ENCODE peak calls at places on chromosomes 5 and 9, in eight cellular contexts. O is GM13977, D is transverse colon, S is body of pancreas, B is right atrium auricular region, M is cardiac muscle cell, C is stomach, A is A549. N is an unnamed sample.

GRCh38 chr9:35829084-35829763 is at the start of gene TMEM8B:
- DNase-seq in O (peak), D (peak), S (peak), B (peak), M (peak), C (peak), A (peak), N (peak)

GRCh38 chr5:135566422-135567416 is 12.1 kb downstream of the CXCL14 start:
- DNase-seq in O (no peak), D (no peak), S (no peak), B (no peak), M (no peak), C (no peak), A (no peak), N (no peak)

GRCh38 chr9:129497064-129497836 is 123.7 kb downstream of the C9orf50 start:
- DNase-seq in O (no peak), D (no peak), S (peak), B (no peak), M (no peak), C (no peak), A (no peak), N (no peak)

GRCh38 chr5:108726446-108727091 is 21.1 kb upstream of the FER start:
- DNase-seq in O (no peak), D (no peak), S (no peak), B (no peak), M (no peak), C (no peak), A (no peak), N (no peak)

GRCh38 chr5:88724201-88724600 is 158.8 kb downstream of the MEF2C start:
- DNase-seq in O (no peak), D (no peak), S (no peak), B (no peak), M (no peak), C (no peak), A (peak), N (no peak)

GRCh38 chr5:3943803-3944202 is 348.2 kb downstream of the IRX1 start:
- DNase-seq in O (no peak), D (no peak), S (no peak), B (no peak), M (no peak), C (no peak), A (no peak), N (no peak)

GRCh38 chr9:98178874-98179850 is 13.3 kb downstream of the CORO2A start:
- DNase-seq in O (no peak), D (no peak), S (no peak), B (no peak), M (no peak), C (no peak), A (no peak), N (no peak)

GRCh38 chr5:134504629-134505300 is 20.7 kb upstream of the JADE2 start:
- DNase-seq in O (no peak), D (peak), S (no peak), B (no peak), M (no peak), C (peak), A (no peak), N (no peak)

GRCh38 chr5:32390819-32391591 is 53.5 kb downstream of the ZFR start:
- DNase-seq in O (no peak), D (no peak), S (no peak), B (no peak), M (no peak), C (no peak), A (peak), N (no peak)

GRCh38 chr5:165630211-165630866 is 2124.9 kb downstream of the MAT2B start:
- DNase-seq in O (peak), D (peak), S (peak), B (peak), M (peak), C (peak), A (peak), N (no peak)

GRCh38 chr5:167895899-167896659 is 395.4 kb upstream of the WWC1 start:
- DNase-seq in O (no peak), D (no peak), S (no peak), B (no peak), M (no peak), C (no peak), A (no peak), N (peak)

GRCh38 chr9:21585756-21586752 is 103.9 kb upstream of the IFNE start:
- DNase-seq in O (no peak), D (no peak), S (no peak), B (no peak), M (no peak), C (no peak), A (peak), N (no peak)

GRCh38 chr9:6049798-6050197 is 34.4 kb upstream of the RANBP6 start:
- DNase-seq in O (peak), D (peak), S (peak), B (no peak), M (no peak), C (no peak), A (peak), N (no peak)

GRCh38 chr9:111833941-111834340 is 39.2 kb upstream of the SHOC1 start:
- DNase-seq in O (no peak), D (no peak), S (no peak), B (no peak), M (no peak), C (no peak), A (no peak), N (no peak)

GRCh38 chr5:164027738-164028137 is 522.3 kb downstream of the MAT2B start:
- DNase-seq in O (no peak), D (no peak), S (no peak), B (no peak), M (no peak), C (no peak), A (no peak), N (no peak)

GRCh38 chr5:124111886-124112285 is 599.9 kb downstream of the CSNK1G3 start:
- DNase-seq in O (no peak), D (no peak), S (no peak), B (no peak), M (no peak), C (no peak), A (no peak), N (no peak)

GRCh38 chr9:21684831-21685362 is 117.5 kb upstream of the MTAP start:
- DNase-seq in O (no peak), D (no peak), S (no peak), B (no peak), M (no peak), C (peak), A (peak), N (no peak)

GRCh38 chr5:158802941-158803341 is 296.8 kb downstream of the EBF1 start:
- DNase-seq in O (no peak), D (no peak), S (no peak), B (no peak), M (no peak), C (no peak), A (no peak), N (no peak)

GRCh38 chr5:93072831-93073459 is 508.1 kb downstream of the NR2F1-AS1 start:
- DNase-seq in O (no peak), D (no peak), S (no peak), B (no peak), M (no peak), C (no peak), A (no peak), N (no peak)

GRCh38 chr5:107331882-107332281 is 338.9 kb downstream of the EFNA5 start:
- DNase-seq in O (no peak), D (no peak), S (no peak), B (no peak), M (no peak), C (no peak), A (no peak), N (no peak)

GRCh38 chr5:132224721-132225120 is 2.9 kb downstream of the P4HA2 start:
- DNase-seq in O (no peak), D (peak), S (peak), B (no peak), M (no peak), C (no peak), A (no peak), N (no peak)

GRCh38 chr5:157273131-157273556 is 7.2 kb downstream of the CYFIP2 start:
- DNase-seq in O (no peak), D (no peak), S (no peak), B (no peak), M (no peak), C (no peak), A (no peak), N (no peak)

GRCh38 chr9:78070530-78070929 is 38.9 kb upstream of the GNAQ start:
- DNase-seq in O (no peak), D (no peak), S (no peak), B (no peak), M (no peak), C (no peak), A (no peak), N (no peak)

GRCh38 chr9:126151671-126152050 is 175.0 kb upstream of the MVB12B start:
- DNase-seq in O (no peak), D (peak), S (no peak), B (peak), M (no peak), C (peak), A (no peak), N (peak)

GRCh38 chr5:10317825-10318682 is 10.4 kb upstream of the CMBL start:
- DNase-seq in O (no peak), D (no peak), S (no peak), B (no peak), M (no peak), C (no peak), A (no peak), N (no peak)

GRCh38 chr5:174247239-174247638 is 201.7 kb downstream of the NSG2 start:
- DNase-seq in O (no peak), D (no peak), S (no peak), B (no peak), M (no peak), C (no peak), A (no peak), N (no peak)

GRCh38 chr5:157471709-157472108 is 11.7 kb downstream of the NIPAL4 start:
- DNase-seq in O (peak), D (no peak), S (no peak), B (no peak), M (peak), C (no peak), A (peak), N (no peak)

GRCh38 chr5:113062869-113063508 is 86.4 kb downstream of the DCP2 start:
- DNase-seq in O (no peak), D (no peak), S (no peak), B (no peak), M (no peak), C (no peak), A (no peak), N (no peak)

GRCh38 chr9:86434039-86434726 is 80.0 kb upstream of the TUT7 start:
- DNase-seq in O (peak), D (no peak), S (no peak), B (peak), M (peak), C (no peak), A (peak), N (no peak)

GRCh38 chr5:112710896-112711295 is 26.8 kb upstream of the APC start:
- DNase-seq in O (no peak), D (no peak), S (no peak), B (no peak), M (no peak), C (no peak), A (no peak), N (no peak)

GRCh38 chr5:132486318-132487094 is 4.1 kb downstream of the IRF1 start:
- DNase-seq in O (no peak), D (peak), S (peak), B (peak), M (no peak), C (peak), A (no peak), N (no peak)

GRCh38 chr5:168438349-168438748 is 47.9 kb upstream of the RARS1 start:
- DNase-seq in O (no peak), D (no peak), S (no peak), B (no peak), M (no peak), C (no peak), A (no peak), N (no peak)

GRCh38 chr9:135035781-135036760 is 51.4 kb upstream of the OLFM1 start:
- DNase-seq in O (no peak), D (no peak), S (no peak), B (no peak), M (no peak), C (peak), A (no peak), N (peak)

GRCh38 chr5:142334548-142334947 is 9.7 kb upstream of the SPRY4 start:
- DNase-seq in O (no peak), D (no peak), S (no peak), B (no peak), M (no peak), C (no peak), A (no peak), N (no peak)

GRCh38 chr5:75623846-75624245 is 12.6 kb downstream of the ANKDD1B start:
- DNase-seq in O (no peak), D (no peak), S (no peak), B (no peak), M (peak), C (no peak), A (peak), N (no peak)

GRCh38 chr5:1208743-1209551 is 7.6 kb downstream of the SLC6A19 start:
- DNase-seq in O (peak), D (peak), S (no peak), B (no peak), M (peak), C (peak), A (peak), N (no peak)
- TF ChIP-seq CTCF in O (peak), D (no peak), S (no peak), B (peak), M (peak), C (peak), A (peak), N (peak)

GRCh38 chr9:131738838-131739191 is 1.1 kb downstream of the RAPGEF1 start:
- DNase-seq in O (peak), D (peak), S (peak), B (no peak), M (no peak), C (peak), A (no peak), N (no peak)

GRCh38 chr9:131739988-131740648 is at the start of gene RAPGEF1:
- DNase-seq in O (peak), D (peak), S (peak), B (no peak), M (peak), C (peak), A (peak), N (peak)

GRCh38 chr9:131737426-131737825 is 2.5 kb downstream of the RAPGEF1 start:
- DNase-seq in O (no peak), D (no peak), S (no peak), B (no peak), M (no peak), C (no peak), A (no peak), N (no peak)

GRCh38 chr9:131739192-131739961 is 499 bp downstream of the RAPGEF1 start:
- DNase-seq in O (peak), D (peak), S (peak), B (no peak), M (peak), C (peak), A (no peak), N (no peak)

GRCh38 chr9:131738293-131738692 is 1.6 kb downstream of the RAPGEF1 start:
- DNase-seq in O (peak), D (no peak), S (no peak), B (no peak), M (no peak), C (no peak), A (no peak), N (no peak)
- TF ChIP-seq CTCF in O (no peak), D (no peak), S (no peak), B (no peak), M (no peak), C (no peak), A (no peak), N (no peak)

DNA sequence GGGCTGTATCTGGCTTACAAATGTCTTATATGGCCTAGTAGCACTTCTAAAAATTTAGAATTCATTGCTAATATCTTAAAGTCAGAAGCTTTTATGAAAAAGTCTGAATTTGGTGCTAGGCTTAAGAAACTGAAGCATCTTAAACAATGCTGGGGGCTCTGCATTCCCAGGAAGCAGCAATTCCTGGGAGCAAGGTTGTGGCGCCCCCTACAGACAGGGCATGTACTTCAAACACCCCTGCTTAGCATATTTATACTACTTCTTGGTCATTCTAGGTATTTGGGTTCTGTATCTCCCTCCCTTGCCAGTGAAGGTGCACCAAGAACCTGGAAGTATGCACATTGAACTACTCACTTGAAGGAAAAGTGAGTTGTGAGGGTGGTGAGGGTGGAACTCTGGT is 64.6 kb upstream of the GRIA1 start:
- DNase-seq in O (no peak), D (no peak), S (no peak), B (no peak), M (peak), C (no peak), A (peak), N (no peak)
- TF ChIP-seq CTCF in O (peak), D (no peak), S (no peak), B (no peak), M (peak), C (no peak), A (no peak), N (peak)

GRCh38 chr9:133005221-133005760 is 25.5 kb upstream of the GTF3C5 start:
- DNase-seq in O (no peak), D (no peak), S (no peak), B (no peak), M (no peak), C (no peak), A (no peak), N (no peak)
- TF ChIP-seq CTCF in O (no peak), D (no peak), S (no peak), B (no peak), M (no peak), C (no peak), A (no peak), N (no peak)

DNA sequence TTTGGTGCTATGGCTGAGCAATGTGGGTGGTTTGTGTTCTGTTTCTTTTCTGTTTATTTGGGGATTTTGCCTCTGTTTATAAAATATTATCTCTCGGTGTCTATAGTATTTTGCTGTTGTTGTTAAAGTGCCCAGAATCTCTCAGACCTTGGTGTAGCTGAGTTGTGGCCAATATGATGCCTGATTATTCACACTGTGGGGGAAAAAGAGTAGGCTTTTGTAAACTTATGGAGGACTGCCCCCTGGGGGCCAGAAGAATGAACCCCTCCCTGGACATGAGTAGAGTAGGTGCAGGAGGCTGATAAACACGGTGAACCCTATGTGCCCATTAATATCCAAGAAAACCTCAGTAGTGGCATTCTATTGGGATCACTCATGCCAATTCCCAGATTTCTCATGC is 49.0 kb upstream of the DPYSL3 start:
- DNase-seq in O (peak), D (peak), S (no peak), B (no peak), M (peak), C (no peak), A (peak), N (no peak)
- TF ChIP-seq CTCF in O (peak), D (peak), S (peak), B (peak), M (peak), C (peak), A (peak), N (peak)

GRCh38 chr5:35096209-35096608 is 48.5 kb upstream of the AGXT2 start:
- DNase-seq in O (no peak), D (no peak), S (peak), B (no peak), M (no peak), C (no peak), A (no peak), N (no peak)

GRCh38 chr5:35096933-35097332 is 49.2 kb upstream of the AGXT2 start:
- DNase-seq in O (no peak), D (no peak), S (no peak), B (no peak), M (no peak), C (no peak), A (no peak), N (no peak)

GRCh38 chr5:35095366-35095765 is 47.6 kb upstream of the AGXT2 start:
- DNase-seq in O (no peak), D (no peak), S (peak), B (no peak), M (no peak), C (no peak), A (no peak), N (no peak)

GRCh38 chr5:35098214-35098613 is 50.5 kb upstream of the AGXT2 start:
- DNase-seq in O (peak), D (no peak), S (no peak), B (no peak), M (no peak), C (no peak), A (no peak), N (no peak)

DNA sequence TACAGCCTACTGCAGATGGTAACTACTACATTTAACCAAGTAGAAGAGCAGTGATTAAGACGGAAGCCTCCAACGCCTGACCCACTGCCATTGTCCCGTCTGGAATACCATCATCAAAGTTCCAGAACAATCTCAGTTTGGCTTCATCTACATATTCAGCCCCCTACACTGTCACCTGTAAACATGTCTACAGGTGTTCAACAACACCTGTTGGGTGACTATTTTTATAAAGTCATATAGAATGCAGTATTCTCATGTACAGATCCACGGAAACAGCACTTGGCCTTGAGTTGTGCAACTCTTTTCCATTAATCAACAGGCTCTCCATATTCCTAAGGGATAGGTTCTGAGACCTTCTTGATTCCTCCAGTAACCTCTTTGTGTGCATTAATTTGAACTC is 53.3 kb upstream of the AGXT2 start:
- DNase-seq in O (no peak), D (no peak), S (no peak), B (no peak), M (no peak), C (no peak), A (no peak), N (no peak)
- TF ChIP-seq CTCF in O (no peak), D (no peak), S (no peak), B (no peak), M (no peak), C (no peak), A (no peak), N (no peak)

DNA sequence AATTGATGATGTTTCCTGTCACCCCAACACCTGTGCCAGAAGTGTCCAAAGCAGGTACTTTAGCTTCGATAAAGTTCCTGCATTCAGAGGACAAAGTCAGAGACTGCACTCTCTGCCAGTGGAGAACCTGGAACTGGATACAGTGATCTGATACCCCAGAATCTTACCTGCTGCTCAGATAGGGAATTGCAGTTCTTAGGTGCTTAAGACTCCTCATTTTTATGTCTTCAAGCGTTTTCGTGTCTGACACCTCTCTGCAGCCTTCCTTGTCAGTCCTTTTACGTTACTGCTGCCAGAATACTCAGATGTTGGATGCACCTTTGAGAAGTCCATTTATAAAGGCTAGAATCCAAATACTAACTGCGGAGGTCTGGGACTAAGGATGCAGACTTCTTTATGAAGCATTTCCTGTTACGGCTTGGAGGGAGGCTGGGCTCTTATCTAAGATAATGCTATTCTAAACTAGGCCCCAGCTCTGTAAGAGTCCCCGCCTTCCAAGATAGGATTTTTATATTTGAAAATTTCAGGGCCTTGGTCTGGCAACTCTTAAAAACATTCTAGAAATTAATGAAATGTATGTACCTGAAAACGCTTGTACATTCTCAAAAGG is 1.9 kb downstream of the ISOC1 start:
- DNase-seq in O (no peak), D (no peak), S (no peak), B (no peak), M (peak), C (no peak), A (peak), N (no peak)
- TF ChIP-seq CTCF in O (no peak), D (no peak), S (no peak), B (no peak), M (no peak), C (no peak), A (no peak), N (no peak)